ENCODE peak calls at places on chromosome 21, in ten cellular contexts. One of them, this sample, is unnamed.

GRCh38 chr21:45624356-45624854 is 19.1 kb upstream of the PCBP3 start:
- DNase-seq in NCI-H69: no peak
- DNase-seq in activated T-helper 1 cell treated with anti-CD3 and anti-CD28 coated beads, Interleukin-2, amount 50 U/mL, for 16 hours: no peak
- DNase-seq in midbrain: no peak
- DNase-seq in neural crest cell: no peak
- DNase-seq in stimulated activated effector memory CD8-positive, alpha-beta T cell treated with anti-CD3 and anti-CD28 coated beads, Interleukin-12 subunit alpha, Interleukin-12 subunit beta, amount 100 ng/mL, for 72 hours: no peak
- DNase-seq in BJ: no peak
- DNase-seq in cardiac muscle cell: no peak
- DNase-seq in non-pigmented ciliary epithelial cell: no peak
- DNase-seq in endothelial cell: no peak
- DNase-seq in this sample: no peak

GRCh38 chr21:42161957-42162681 is 56.8 kb upstream of the ABCG1 start:
- DNase-seq in NCI-H69: no peak
- DNase-seq in endothelial cell: peak; percentile 36
- DNase-seq in BJ: no peak
- DNase-seq in non-pigmented ciliary epithelial cell: no peak
- DNase-seq in cardiac muscle cell: no peak
- DNase-seq in neural crest cell: no peak
- DNase-seq in activated T-helper 1 cell treated with anti-CD3 and anti-CD28 coated beads, Interleukin-2, amount 50 U/mL, for 16 hours: no peak
- DNase-seq in midbrain: no peak
- DNase-seq in stimulated activated effector memory CD8-positive, alpha-beta T cell treated with anti-CD3 and anti-CD28 coated beads, Interleukin-12 subunit alpha, Interleukin-12 subunit beta, amount 100 ng/mL, for 72 hours: no peak
- DNase-seq in this sample: no peak

GRCh38 chr21:37207441-37208009 is 59.6 kb downstream of the VPS26C start:
- DNase-seq in neural crest cell: no peak
- DNase-seq in non-pigmented ciliary epithelial cell: no peak
- DNase-seq in activated T-helper 1 cell treated with anti-CD3 and anti-CD28 coated beads, Interleukin-2, amount 50 U/mL, for 16 hours: no peak
- DNase-seq in BJ: no peak
- DNase-seq in stimulated activated effector memory CD8-positive, alpha-beta T cell treated with anti-CD3 and anti-CD28 coated beads, Interleukin-12 subunit alpha, Interleukin-12 subunit beta, amount 100 ng/mL, for 72 hours: no peak
- DNase-seq in endothelial cell: no peak
- DNase-seq in NCI-H69: no peak
- DNase-seq in cardiac muscle cell: peak; percentile 46
- DNase-seq in midbrain: no peak
- DNase-seq in this sample: no peak

GRCh38 chr21:21200939-21201610 is 202.9 kb downstream of the NCAM2 start:
- DNase-seq in non-pigmented ciliary epithelial cell: no peak
- DNase-seq in NCI-H69: no peak
- DNase-seq in stimulated activated effector memory CD8-positive, alpha-beta T cell treated with anti-CD3 and anti-CD28 coated beads, Interleukin-12 subunit alpha, Interleukin-12 subunit beta, amount 100 ng/mL, for 72 hours: no peak
- DNase-seq in BJ: no peak
- DNase-seq in midbrain: no peak
- DNase-seq in neural crest cell: no peak
- DNase-seq in activated T-helper 1 cell treated with anti-CD3 and anti-CD28 coated beads, Interleukin-2, amount 50 U/mL, for 16 hours: no peak
- DNase-seq in cardiac muscle cell: no peak
- DNase-seq in endothelial cell: no peak
- DNase-seq in this sample: no peak

GRCh38 chr21:20789696-20790095 is 208.5 kb upstream of the NCAM2 start:
- DNase-seq in neural crest cell: no peak
- DNase-seq in endothelial cell: no peak
- DNase-seq in cardiac muscle cell: no peak
- DNase-seq in activated T-helper 1 cell treated with anti-CD3 and anti-CD28 coated beads, Interleukin-2, amount 50 U/mL, for 16 hours: no peak
- DNase-seq in non-pigmented ciliary epithelial cell: no peak
- DNase-seq in midbrain: no peak
- DNase-seq in BJ: no peak
- DNase-seq in stimulated activated effector memory CD8-positive, alpha-beta T cell treated with anti-CD3 and anti-CD28 coated beads, Interleukin-12 subunit alpha, Interleukin-12 subunit beta, amount 100 ng/mL, for 72 hours: no peak
- DNase-seq in NCI-H69: no peak
- DNase-seq in this sample: no peak

GRCh38 chr21:35677298-35677841 is 383.0 kb downstream of the SETD4 start:
- DNase-seq in non-pigmented ciliary epithelial cell: no peak
- DNase-seq in neural crest cell: no peak
- DNase-seq in cardiac muscle cell: no peak
- DNase-seq in BJ: no peak
- DNase-seq in endothelial cell: no peak
- DNase-seq in activated T-helper 1 cell treated with anti-CD3 and anti-CD28 coated beads, Interleukin-2, amount 50 U/mL, for 16 hours: no peak
- DNase-seq in midbrain: no peak
- DNase-seq in stimulated activated effector memory CD8-positive, alpha-beta T cell treated with anti-CD3 and anti-CD28 coated beads, Interleukin-12 subunit alpha, Interleukin-12 subunit beta, amount 100 ng/mL, for 72 hours: no peak
- DNase-seq in NCI-H69: no peak
- DNase-seq in this sample: no peak

GRCh38 chr21:31553461-31553860 is 106.0 kb upstream of the SOD1 start:
- DNase-seq in endothelial cell: no peak
- DNase-seq in cardiac muscle cell: no peak
- DNase-seq in stimulated activated effector memory CD8-positive, alpha-beta T cell treated with anti-CD3 and anti-CD28 coated beads, Interleukin-12 subunit alpha, Interleukin-12 subunit beta, amount 100 ng/mL, for 72 hours: no peak
- DNase-seq in NCI-H69: no peak
- DNase-seq in non-pigmented ciliary epithelial cell: no peak
- DNase-seq in neural crest cell: no peak
- DNase-seq in BJ: no peak
- DNase-seq in activated T-helper 1 cell treated with anti-CD3 and anti-CD28 coated beads, Interleukin-2, amount 50 U/mL, for 16 hours: no peak
- DNase-seq in midbrain: no peak
- DNase-seq in this sample: no peak

GRCh38 chr21:26966978-26967913 is at the start of gene ADAMTS5:
- DNase-seq in stimulated activated effector memory CD8-positive, alpha-beta T cell treated with anti-CD3 and anti-CD28 coated beads, Interleukin-12 subunit alpha, Interleukin-12 subunit beta, amount 100 ng/mL, for 72 hours: no peak
- DNase-seq in BJ: no peak
- DNase-seq in midbrain: no peak
- DNase-seq in NCI-H69: peak; percentile 29
- DNase-seq in activated T-helper 1 cell treated with anti-CD3 and anti-CD28 coated beads, Interleukin-2, amount 50 U/mL, for 16 hours: no peak
- DNase-seq in endothelial cell: peak; percentile 60
- DNase-seq in cardiac muscle cell: peak; percentile 58
- DNase-seq in neural crest cell: peak; percentile 37
- DNase-seq in non-pigmented ciliary epithelial cell: no peak
- DNase-seq in this sample: peak; percentile 20

GRCh38 chr21:31447477-31447876 is 103.4 kb upstream of the TIAM1 start:
- DNase-seq in non-pigmented ciliary epithelial cell: peak; percentile 34
- DNase-seq in cardiac muscle cell: no peak
- DNase-seq in activated T-helper 1 cell treated with anti-CD3 and anti-CD28 coated beads, Interleukin-2, amount 50 U/mL, for 16 hours: no peak
- DNase-seq in midbrain: no peak
- DNase-seq in stimulated activated effector memory CD8-positive, alpha-beta T cell treated with anti-CD3 and anti-CD28 coated beads, Interleukin-12 subunit alpha, Interleukin-12 subunit beta, amount 100 ng/mL, for 72 hours: no peak
- DNase-seq in NCI-H69: no peak
- DNase-seq in endothelial cell: no peak
- DNase-seq in BJ: no peak
- DNase-seq in neural crest cell: no peak
- DNase-seq in this sample: no peak

GRCh38 chr21:38342734-38343133 is 85.9 kb downstream of the KCNJ15 start:
- DNase-seq in neural crest cell: no peak
- DNase-seq in stimulated activated effector memory CD8-positive, alpha-beta T cell treated with anti-CD3 and anti-CD28 coated beads, Interleukin-12 subunit alpha, Interleukin-12 subunit beta, amount 100 ng/mL, for 72 hours: no peak
- DNase-seq in BJ: no peak
- DNase-seq in midbrain: no peak
- DNase-seq in activated T-helper 1 cell treated with anti-CD3 and anti-CD28 coated beads, Interleukin-2, amount 50 U/mL, for 16 hours: no peak
- DNase-seq in cardiac muscle cell: no peak
- DNase-seq in NCI-H69: no peak
- DNase-seq in endothelial cell: no peak
- DNase-seq in non-pigmented ciliary epithelial cell: no peak
- DNase-seq in this sample: no peak

GRCh38 chr21:42384184-42384583 is 11.7 kb downstream of the TMPRSS3 start:
- DNase-seq in cardiac muscle cell: no peak
- DNase-seq in endothelial cell: no peak
- DNase-seq in midbrain: no peak
- DNase-seq in stimulated activated effector memory CD8-positive, alpha-beta T cell treated with anti-CD3 and anti-CD28 coated beads, Interleukin-12 subunit alpha, Interleukin-12 subunit beta, amount 100 ng/mL, for 72 hours: no peak
- DNase-seq in activated T-helper 1 cell treated with anti-CD3 and anti-CD28 coated beads, Interleukin-2, amount 50 U/mL, for 16 hours: no peak
- DNase-seq in NCI-H69: no peak
- DNase-seq in neural crest cell: no peak
- DNase-seq in non-pigmented ciliary epithelial cell: no peak
- DNase-seq in BJ: no peak
- DNase-seq in this sample: no peak

GRCh38 chr21:15809818-15810217 is 80.0 kb downstream of the USP25 start:
- DNase-seq in endothelial cell: no peak
- DNase-seq in midbrain: no peak
- DNase-seq in cardiac muscle cell: no peak
- DNase-seq in BJ: no peak
- DNase-seq in non-pigmented ciliary epithelial cell: no peak
- DNase-seq in NCI-H69: peak; percentile 57
- DNase-seq in neural crest cell: no peak
- DNase-seq in stimulated activated effector memory CD8-positive, alpha-beta T cell treated with anti-CD3 and anti-CD28 coated beads, Interleukin-12 subunit alpha, Interleukin-12 subunit beta, amount 100 ng/mL, for 72 hours: no peak
- DNase-seq in activated T-helper 1 cell treated with anti-CD3 and anti-CD28 coated beads, Interleukin-2, amount 50 U/mL, for 16 hours: no peak
- DNase-seq in this sample: no peak

GRCh38 chr21:38361324-38361723 is 104.5 kb downstream of the KCNJ15 start:
- DNase-seq in activated T-helper 1 cell treated with anti-CD3 and anti-CD28 coated beads, Interleukin-2, amount 50 U/mL, for 16 hours: no peak
- DNase-seq in cardiac muscle cell: no peak
- DNase-seq in midbrain: no peak
- DNase-seq in stimulated activated effector memory CD8-positive, alpha-beta T cell treated with anti-CD3 and anti-CD28 coated beads, Interleukin-12 subunit alpha, Interleukin-12 subunit beta, amount 100 ng/mL, for 72 hours: no peak
- DNase-seq in neural crest cell: no peak
- DNase-seq in non-pigmented ciliary epithelial cell: no peak
- DNase-seq in NCI-H69: no peak
- DNase-seq in BJ: no peak
- DNase-seq in endothelial cell: no peak
- DNase-seq in this sample: no peak

GRCh38 chr21:31524140-31524539 is 135.4 kb upstream of the SOD1 start:
- DNase-seq in midbrain: no peak
- DNase-seq in NCI-H69: peak; percentile 69
- DNase-seq in non-pigmented ciliary epithelial cell: no peak
- DNase-seq in stimulated activated effector memory CD8-positive, alpha-beta T cell treated with anti-CD3 and anti-CD28 coated beads, Interleukin-12 subunit alpha, Interleukin-12 subunit beta, amount 100 ng/mL, for 72 hours: no peak
- DNase-seq in endothelial cell: no peak
- DNase-seq in BJ: no peak
- DNase-seq in neural crest cell: no peak
- DNase-seq in activated T-helper 1 cell treated with anti-CD3 and anti-CD28 coated beads, Interleukin-2, amount 50 U/mL, for 16 hours: no peak
- DNase-seq in cardiac muscle cell: no peak
- DNase-seq in this sample: no peak

GRCh38 chr21:45582128-45582527 is 39.9 kb upstream of the SLC19A1 start:
- DNase-seq in non-pigmented ciliary epithelial cell: no peak
- DNase-seq in cardiac muscle cell: no peak
- DNase-seq in stimulated activated effector memory CD8-positive, alpha-beta T cell treated with anti-CD3 and anti-CD28 coated beads, Interleukin-12 subunit alpha, Interleukin-12 subunit beta, amount 100 ng/mL, for 72 hours: no peak
- DNase-seq in midbrain: no peak
- DNase-seq in BJ: no peak
- DNase-seq in activated T-helper 1 cell treated with anti-CD3 and anti-CD28 coated beads, Interleukin-2, amount 50 U/mL, for 16 hours: no peak
- DNase-seq in NCI-H69: no peak
- DNase-seq in endothelial cell: no peak
- DNase-seq in neural crest cell: no peak
- DNase-seq in this sample: no peak

This sample was measured in progenitor cell of endocrine pancreas.